ENCODE peak calls at places on chromosomes 12 and 14, in seven cellular contexts. One of them, this sample, is unnamed.

GRCh38 chr12:46473634-46474201 is 101.1 kb upstream of the SLC38A2 start:
- DNase-seq in lower lobe of right lung: peak
- DNase-seq in epithelial cell of esophagus: peak
- DNase-seq in tibial nerve: peak
- DNase-seq in WTC11: no peak
- DNase-seq in fibroblast of pulmonary artery: peak
- DNase-seq in neural progenitor cell: no peak
- DNase-seq in this sample: peak

GRCh38 chr12:91529829-91530228 is 347.2 kb upstream of the DCN start:
- DNase-seq in lower lobe of right lung: no peak
- DNase-seq in epithelial cell of esophagus: peak
- DNase-seq in tibial nerve: no peak
- DNase-seq in WTC11: no peak
- DNase-seq in fibroblast of pulmonary artery: peak
- DNase-seq in neural progenitor cell: no peak
- DNase-seq in this sample: no peak

GRCh38 chr12:110005319-110005973 is 6.2 kb downstream of the ANKRD13A start:
- DNase-seq in lower lobe of right lung: no peak
- DNase-seq in epithelial cell of esophagus: no peak
- DNase-seq in tibial nerve: no peak
- DNase-seq in WTC11: no peak
- DNase-seq in fibroblast of pulmonary artery: no peak
- DNase-seq in neural progenitor cell: no peak
- DNase-seq in this sample: no peak

GRCh38 chr14:91858536-91859275 is 8.6 kb downstream of the TC2N start:
- DNase-seq in lower lobe of right lung: no peak
- DNase-seq in epithelial cell of esophagus: peak
- DNase-seq in tibial nerve: no peak
- DNase-seq in WTC11: no peak
- DNase-seq in fibroblast of pulmonary artery: peak
- DNase-seq in neural progenitor cell: no peak
- DNase-seq in this sample: peak

GRCh38 chr12:38385492-38385864 is 68.9 kb downstream of the ALG10B start:
- DNase-seq in lower lobe of right lung: no peak
- DNase-seq in epithelial cell of esophagus: peak
- DNase-seq in tibial nerve: no peak
- DNase-seq in WTC11: no peak
- DNase-seq in fibroblast of pulmonary artery: no peak
- DNase-seq in neural progenitor cell: no peak
- DNase-seq in this sample: no peak

GRCh38 chr12:32399373-32400113 is at the start of gene FGD4:
- DNase-seq in lower lobe of right lung: peak
- DNase-seq in epithelial cell of esophagus: peak
- DNase-seq in tibial nerve: peak
- DNase-seq in WTC11: peak
- DNase-seq in fibroblast of pulmonary artery: peak
- DNase-seq in neural progenitor cell: peak
- DNase-seq in this sample: peak

GRCh38 chr14:54920052-54920451 is 17.4 kb upstream of the GCH1 start:
- DNase-seq in lower lobe of right lung: no peak
- DNase-seq in epithelial cell of esophagus: no peak
- DNase-seq in tibial nerve: no peak
- DNase-seq in WTC11: no peak
- DNase-seq in fibroblast of pulmonary artery: no peak
- DNase-seq in neural progenitor cell: no peak
- DNase-seq in this sample: no peak

GRCh38 chr14:100813291-100813690 is 12.6 kb upstream of the MEG3 start:
- DNase-seq in lower lobe of right lung: no peak
- DNase-seq in epithelial cell of esophagus: no peak
- DNase-seq in tibial nerve: no peak
- DNase-seq in WTC11: no peak
- DNase-seq in fibroblast of pulmonary artery: no peak
- DNase-seq in neural progenitor cell: no peak
- DNase-seq in this sample: peak

GRCh38 chr12:10941916-10942607 is 3.0 kb upstream of the TAS2R14 start:
- DNase-seq in lower lobe of right lung: no peak
- DNase-seq in epithelial cell of esophagus: peak
- DNase-seq in tibial nerve: no peak
- DNase-seq in WTC11: peak
- DNase-seq in fibroblast of pulmonary artery: no peak
- DNase-seq in neural progenitor cell: no peak
- DNase-seq in this sample: no peak

GRCh38 chr12:56338643-56339422 is at the start of gene IL23A:
- DNase-seq in lower lobe of right lung: no peak
- DNase-seq in epithelial cell of esophagus: peak
- DNase-seq in tibial nerve: no peak
- DNase-seq in WTC11: peak
- DNase-seq in fibroblast of pulmonary artery: no peak
- DNase-seq in neural progenitor cell: peak
- DNase-seq in this sample: no peak

GRCh38 chr12:52411806-52412205 is 5.7 kb upstream of the KRT82 start:
- DNase-seq in lower lobe of right lung: no peak
- DNase-seq in epithelial cell of esophagus: no peak
- DNase-seq in tibial nerve: no peak
- DNase-seq in WTC11: no peak
- DNase-seq in fibroblast of pulmonary artery: no peak
- DNase-seq in neural progenitor cell: no peak
- DNase-seq in this sample: no peak

GRCh38 chr12:19761465-19761864 is 322.2 kb downstream of the AEBP2 start:
- DNase-seq in lower lobe of right lung: no peak
- DNase-seq in epithelial cell of esophagus: no peak
- DNase-seq in tibial nerve: no peak
- DNase-seq in WTC11: no peak
- DNase-seq in fibroblast of pulmonary artery: no peak
- DNase-seq in neural progenitor cell: no peak
- DNase-seq in this sample: no peak

GRCh38 chr12:27034607-27035293 is 12.4 kb downstream of the MED21 start:
- DNase-seq in lower lobe of right lung: no peak
- DNase-seq in epithelial cell of esophagus: no peak
- DNase-seq in tibial nerve: no peak
- DNase-seq in WTC11: no peak
- DNase-seq in fibroblast of pulmonary artery: no peak
- DNase-seq in neural progenitor cell: no peak
- DNase-seq in this sample: no peak

GRCh38 chr14:69023035-69023434 is 43.9 kb upstream of the ACTN1 start:
- DNase-seq in lower lobe of right lung: no peak
- DNase-seq in epithelial cell of esophagus: no peak
- DNase-seq in tibial nerve: no peak
- DNase-seq in WTC11: no peak
- DNase-seq in fibroblast of pulmonary artery: no peak
- DNase-seq in neural progenitor cell: no peak
- DNase-seq in this sample: peak

GRCh38 chr12:18320036-18320617 is 58.8 kb downstream of the PIK3C2G start:
- DNase-seq in lower lobe of right lung: no peak
- DNase-seq in epithelial cell of esophagus: peak
- DNase-seq in tibial nerve: no peak
- DNase-seq in WTC11: peak
- DNase-seq in fibroblast of pulmonary artery: peak
- DNase-seq in neural progenitor cell: peak
- DNase-seq in this sample: peak

GRCh38 chr12:55681142-55682077 is 26.3 kb downstream of the ITGA7 start:
- DNase-seq in lower lobe of right lung: peak
- DNase-seq in epithelial cell of esophagus: peak
- DNase-seq in tibial nerve: no peak
- DNase-seq in WTC11: peak
- DNase-seq in fibroblast of pulmonary artery: peak
- DNase-seq in neural progenitor cell: peak
- DNase-seq in this sample: peak

GRCh38 chr14:99239661-99240092 is 32.3 kb downstream of the BCL11B start:
- DNase-seq in lower lobe of right lung: no peak
- DNase-seq in epithelial cell of esophagus: peak
- DNase-seq in tibial nerve: no peak
- DNase-seq in WTC11: no peak
- DNase-seq in fibroblast of pulmonary artery: no peak
- DNase-seq in neural progenitor cell: no peak
- DNase-seq in this sample: no peak

GRCh38 chr12:89821901-89822300 is 113.3 kb upstream of the ATP2B1 start:
- DNase-seq in lower lobe of right lung: no peak
- DNase-seq in epithelial cell of esophagus: peak
- DNase-seq in tibial nerve: no peak
- DNase-seq in WTC11: no peak
- DNase-seq in fibroblast of pulmonary artery: no peak
- DNase-seq in neural progenitor cell: no peak
- DNase-seq in this sample: no peak

GRCh38 chr14:101927859-101928258 is 36.5 kb upstream of the DYNC1H1 start:
- DNase-seq in lower lobe of right lung: peak
- DNase-seq in epithelial cell of esophagus: peak
- DNase-seq in tibial nerve: peak
- DNase-seq in WTC11: no peak
- DNase-seq in fibroblast of pulmonary artery: peak
- DNase-seq in neural progenitor cell: no peak
- DNase-seq in this sample: peak

GRCh38 chr12:26817183-26817591 is 15.8 kb downstream of the ITPR2 start:
- DNase-seq in lower lobe of right lung: no peak
- DNase-seq in epithelial cell of esophagus: no peak
- DNase-seq in tibial nerve: no peak
- DNase-seq in WTC11: no peak
- DNase-seq in fibroblast of pulmonary artery: no peak
- DNase-seq in neural progenitor cell: no peak
- DNase-seq in this sample: no peak

GRCh38 chr12:5243014-5243413 is 188.9 kb upstream of the NTF3 start:
- DNase-seq in lower lobe of right lung: no peak
- DNase-seq in epithelial cell of esophagus: no peak
- DNase-seq in tibial nerve: no peak
- DNase-seq in WTC11: no peak
- DNase-seq in fibroblast of pulmonary artery: no peak
- DNase-seq in neural progenitor cell: no peak
- DNase-seq in this sample: no peak

GRCh38 chr12:65740873-65741600 is 83.2 kb upstream of the HMGA2 start:
- DNase-seq in lower lobe of right lung: peak
- DNase-seq in epithelial cell of esophagus: peak
- DNase-seq in tibial nerve: peak
- DNase-seq in WTC11: peak
- DNase-seq in fibroblast of pulmonary artery: peak
- DNase-seq in neural progenitor cell: peak
- DNase-seq in this sample: peak

GRCh38 chr14:71498151-71498734 is 434.0 kb upstream of the RGS6 start:
- DNase-seq in lower lobe of right lung: no peak
- DNase-seq in epithelial cell of esophagus: no peak
- DNase-seq in tibial nerve: no peak
- DNase-seq in WTC11: no peak
- DNase-seq in fibroblast of pulmonary artery: peak
- DNase-seq in neural progenitor cell: no peak
- DNase-seq in this sample: peak

GRCh38 chr14:70416322-70416716 is 571 bp downstream of the SYNJ2BP start:
- DNase-seq in lower lobe of right lung: no peak
- DNase-seq in epithelial cell of esophagus: peak
- DNase-seq in tibial nerve: no peak
- DNase-seq in WTC11: no peak
- DNase-seq in fibroblast of pulmonary artery: peak
- DNase-seq in neural progenitor cell: no peak
- DNase-seq in this sample: no peak

GRCh38 chr12:54370218-54370730 is 6.0 kb upstream of the GPR84 start:
- DNase-seq in lower lobe of right lung: peak
- DNase-seq in epithelial cell of esophagus: peak
- DNase-seq in tibial nerve: peak
- DNase-seq in WTC11: peak
- DNase-seq in fibroblast of pulmonary artery: peak
- DNase-seq in neural progenitor cell: peak
- DNase-seq in this sample: peak

GRCh38 chr12:94622475-94622874 is 27.9 kb downstream of the TMCC3 start:
- DNase-seq in lower lobe of right lung: no peak
- DNase-seq in epithelial cell of esophagus: peak
- DNase-seq in tibial nerve: no peak
- DNase-seq in WTC11: no peak
- DNase-seq in fibroblast of pulmonary artery: peak
- DNase-seq in neural progenitor cell: no peak
- DNase-seq in this sample: peak
- TF ChIP-seq CTCF in lower lobe of right lung: no peak
- TF ChIP-seq CTCF in epithelial cell of esophagus: no peak
- TF ChIP-seq CTCF in tibial nerve: no peak
- TF ChIP-seq CTCF in WTC11: no peak
- TF ChIP-seq CTCF in fibroblast of pulmonary artery: no peak
- TF ChIP-seq CTCF in neural progenitor cell: no peak
- TF ChIP-seq CTCF in this sample: no peak

DNA sequence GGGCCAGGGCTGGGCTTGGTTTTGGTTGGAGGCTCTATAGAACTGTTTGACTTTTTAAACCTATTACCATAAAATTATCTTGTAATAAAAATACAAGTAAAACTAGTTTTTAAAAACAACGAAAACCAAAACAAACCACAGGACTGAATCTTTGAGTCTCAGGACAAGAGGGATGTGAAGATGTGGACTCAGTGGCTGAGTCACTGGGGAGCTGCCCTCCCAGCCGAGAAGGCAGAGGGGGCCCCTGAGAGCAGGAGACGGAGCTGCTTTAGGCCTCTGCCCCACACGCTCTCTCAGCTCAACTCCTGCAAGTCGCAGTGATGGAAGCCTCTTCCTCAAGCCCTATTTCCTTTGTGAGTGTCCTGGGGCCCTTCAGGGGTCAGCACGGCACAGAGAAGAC is 59.0 kb downstream of the CDC42BPB start:
- DNase-seq in lower lobe of right lung: no peak
- DNase-seq in epithelial cell of esophagus: no peak
- DNase-seq in tibial nerve: no peak
- DNase-seq in WTC11: no peak
- DNase-seq in fibroblast of pulmonary artery: no peak
- DNase-seq in neural progenitor cell: no peak
- DNase-seq in this sample: peak
- TF ChIP-seq CTCF in lower lobe of right lung: no peak
- TF ChIP-seq CTCF in epithelial cell of esophagus: no peak
- TF ChIP-seq CTCF in tibial nerve: no peak
- TF ChIP-seq CTCF in WTC11: no peak
- TF ChIP-seq CTCF in fibroblast of pulmonary artery: no peak
- TF ChIP-seq CTCF in neural progenitor cell: no peak
- TF ChIP-seq CTCF in this sample: no peak

DNA sequence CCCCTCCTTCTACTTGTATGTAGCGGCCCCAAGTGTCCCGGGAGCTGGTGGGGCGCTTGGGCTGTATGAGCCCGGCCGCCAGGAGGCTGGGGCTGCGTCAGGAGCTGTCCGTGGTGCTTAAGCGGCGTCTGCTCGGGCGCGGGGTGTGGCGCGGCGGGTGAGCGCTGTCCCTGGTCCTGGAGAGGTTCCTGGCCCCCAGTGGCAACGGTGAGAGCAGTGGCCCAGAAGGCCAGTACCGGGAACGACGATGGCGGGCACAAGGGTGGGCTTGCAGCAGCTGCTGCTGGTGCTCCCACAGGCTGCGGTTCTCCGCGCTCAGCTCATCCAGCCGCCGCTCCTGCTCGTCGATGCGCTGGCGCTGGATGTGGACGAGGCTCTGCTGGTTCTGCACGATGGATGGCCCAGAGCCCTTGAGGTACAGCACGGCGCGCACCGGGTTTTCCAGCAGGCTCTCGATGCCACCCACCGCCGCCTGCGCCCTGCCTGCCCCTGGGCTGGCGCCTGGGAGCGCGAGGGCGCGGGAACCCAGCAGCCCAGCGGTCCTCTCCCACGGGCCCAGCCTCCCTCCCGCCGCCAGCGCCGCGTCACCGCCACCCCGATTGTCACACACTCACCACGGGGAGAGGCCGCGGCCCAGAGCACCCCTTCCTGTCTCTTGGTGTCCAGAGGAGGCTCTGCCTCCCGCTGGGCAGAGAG is 41.9 kb upstream of the FKBP4 start:
- DNase-seq in lower lobe of right lung: peak
- DNase-seq in epithelial cell of esophagus: peak
- DNase-seq in tibial nerve: peak
- DNase-seq in WTC11: peak
- DNase-seq in fibroblast of pulmonary artery: peak
- DNase-seq in neural progenitor cell: peak
- DNase-seq in this sample: peak
- TF ChIP-seq CTCF in lower lobe of right lung: no peak
- TF ChIP-seq CTCF in epithelial cell of esophagus: peak
- TF ChIP-seq CTCF in tibial nerve: no peak
- TF ChIP-seq CTCF in WTC11: no peak
- TF ChIP-seq CTCF in fibroblast of pulmonary artery: no peak
- TF ChIP-seq CTCF in neural progenitor cell: peak
- TF ChIP-seq CTCF in this sample: no peak

GRCh38 chr14:95700221-95700976 is 13.5 kb downstream of the TCL1A start:
- DNase-seq in lower lobe of right lung: no peak
- DNase-seq in epithelial cell of esophagus: no peak
- DNase-seq in tibial nerve: no peak
- DNase-seq in WTC11: no peak
- DNase-seq in fibroblast of pulmonary artery: no peak
- DNase-seq in neural progenitor cell: no peak
- DNase-seq in this sample: no peak
- TF ChIP-seq CTCF in lower lobe of right lung: no peak
- TF ChIP-seq CTCF in epithelial cell of esophagus: no peak
- TF ChIP-seq CTCF in tibial nerve: no peak
- TF ChIP-seq CTCF in WTC11: no peak
- TF ChIP-seq CTCF in fibroblast of pulmonary artery: no peak
- TF ChIP-seq CTCF in neural progenitor cell: no peak
- TF ChIP-seq CTCF in this sample: no peak